ENCODE peak calls at places on chromosomes 7 and 10, in four cellular contexts. S is EH, E is type B pancreatic cell, T is cardiac fibroblast. M is an unnamed sample.

GRCh38 chr7:55162476-55162875 is 143.7 kb downstream of the EGFR start:
- DNase-seq in T (no peak), E (no peak), S (no peak), M (no peak)

GRCh38 chr7:1857487-1858425 is 187.7 kb downstream of the ELFN1 start:
- DNase-seq in T (no peak), S (no peak), E (no peak), M (no peak)

GRCh38 chr7:99102361-99102760 is 41.5 kb downstream of the SMURF1 start:
- DNase-seq in S (peak; percentile 37), E (no peak), T (peak; percentile 79), M (no peak)

GRCh38 chr10:33616921-33617320 is 282.5 kb upstream of the NRP1 start:
- DNase-seq in S (peak; percentile 13), T (peak; percentile 10), E (no peak), M (no peak)

GRCh38 chr7:91420606-91421390 is 156.6 kb downstream of the FZD1 start:
- DNase-seq in S (no peak), T (no peak), E (no peak), M (no peak)

GRCh38 chr10:100347568-100348195 is 649 bp downstream of the SCD start:
- DNase-seq in S (peak; percentile 13), E (no peak), T (no peak), M (peak; percentile 24)

GRCh38 chr10:932589-932988 is 1.1 kb upstream of the LARP4B start:
- DNase-seq in E (no peak), T (no peak), S (no peak), M (no peak)

GRCh38 chr10:114239117-114239993 is at the start of gene VWA2:
- DNase-seq in T (no peak), E (peak; percentile 76), S (no peak), M (no peak)

GRCh38 chr10:101464082-101464481 is 110.1 kb downstream of the BTRC start:
- DNase-seq in E (no peak), S (no peak), T (no peak), M (no peak)

GRCh38 chr7:22445140-22445722 is 54.8 kb downstream of the STEAP1B start:
- DNase-seq in S (no peak), T (peak; percentile 78), E (no peak), M (peak; percentile 65)

GRCh38 chr7:154973381-154973780 is 29.5 kb downstream of the PAXIP1 start:
- DNase-seq in T (no peak), S (no peak), E (no peak), M (no peak)

GRCh38 chr10:46553238-46554049 is 3.0 kb downstream of the GPRIN2 start:
- DNase-seq in S (no peak), E (peak; percentile 70), T (no peak), M (no peak)

GRCh38 chr7:70325509-70326101 is 727.3 kb downstream of the AUTS2 start:
- DNase-seq in S (peak; percentile 5), T (no peak), E (no peak), M (peak; percentile 76)

GRCh38 chr7:1225462-1226154 is 7.1 kb upstream of the UNCX start:
- DNase-seq in S (no peak), E (no peak), T (peak; percentile 32), M (no peak)

GRCh38 chr7:152411389-152411788 is 24.4 kb downstream of the KMT2C start:
- DNase-seq in E (no peak), S (no peak), T (no peak), M (no peak)

GRCh38 chr7:79091661-79092060 is 361.8 kb downstream of the MAGI2 start:
- DNase-seq in E (no peak), T (peak; percentile 60), S (peak; percentile 67), M (peak; percentile 12)

GRCh38 chr7:18580945-18581344 is 85.4 kb downstream of the HDAC9 start:
- DNase-seq in T (no peak), E (no peak), S (peak; percentile 12), M (no peak)

GRCh38 chr10:25113231-25114035 is 61.4 kb upstream of the GPR158 start:
- DNase-seq in E (peak; percentile 76), S (peak; percentile 65), T (peak; percentile 81), M (peak; percentile 91)

GRCh38 chr7:12730523-12730922 is 43.1 kb downstream of the ARL4A start:
- DNase-seq in S (no peak), E (no peak), T (no peak), M (no peak)